ENCODE peak calls at places on chromosomes 3 and 15, in seven cellular contexts. S is Caco-2, F is right cardiac atrium, E is OCI-LY7, X is PC-3, O is SJSA1, Q is IMR-90. L is an unnamed sample. For H3K9me3, the result is how much of the 10 kb centered on the place peaks cover.

GRCh38 chr3:13507791-13508339 is 27.8 kb downstream of the HDAC11 start:
- DNase-seq in E (no peak), X (peak), Q (peak), F (peak), S (no peak), O (peak), L (peak)

GRCh38 chr3:16478516-16478915 is 35.0 kb downstream of the RFTN1 start:
- DNase-seq in S (peak), Q (peak), F (no peak), O (no peak), E (no peak), X (peak), L (no peak)

GRCh38 chr3:12501360-12502020 is 17.2 kb downstream of the TSEN2 start:
- DNase-seq in F (no peak), Q (peak), E (no peak), O (no peak), X (no peak), S (no peak), L (no peak)

GRCh38 chr15:79091204-79091867 is 756 bp upstream of the RASGRF1 start:
- DNase-seq in Q (peak), X (no peak), S (no peak), O (no peak), E (no peak), F (no peak), L (peak)

GRCh38 chr3:34132069-34132677 is 333.7 kb downstream of the PDCD6IP start:
- DNase-seq in S (no peak), O (no peak), F (peak), Q (no peak), X (no peak), E (no peak), L (no peak)

GRCh38 chr3:64299206-64299605 is 73.9 kb upstream of the PRICKLE2 start:
- DNase-seq in X (no peak), Q (peak), F (no peak), O (peak), E (no peak), S (no peak), L (no peak)

GRCh38 chr15:39939487-39940452 is 5.9 kb downstream of the EIF2AK4 start:
- DNase-seq in E (peak), F (no peak), O (no peak), X (no peak), Q (no peak), S (no peak), L (no peak)

GRCh38 chr3:177213806-177214528 is 16.7 kb upstream of the TBL1XR1 start:
- DNase-seq in X (no peak), F (no peak), S (no peak), E (no peak), O (no peak), Q (no peak), L (no peak)

GRCh38 chr15:88243895-88244787 is 12.4 kb downstream of the NTRK3 start:
- DNase-seq in O (peak), E (peak), X (peak), S (no peak), Q (peak), F (no peak), L (peak)

GRCh38 chr3:155242342-155242741 is 51.1 kb downstream of the STRIT1 start:
- DNase-seq in F (no peak), S (no peak), E (no peak), X (no peak), Q (peak), O (no peak), L (peak)

GRCh38 chr15:73573572-73573971 is 59.6 kb downstream of the NPTN start:
- DNase-seq in X (peak), Q (peak), O (no peak), E (no peak), S (no peak), F (no peak), L (no peak)

GRCh38 chr3:36258381-36258780 is 121.9 kb upstream of the STAC start:
- DNase-seq in X (no peak), Q (no peak), F (no peak), O (no peak), E (no peak), S (no peak), L (no peak)

GRCh38 chr3:15633766-15634588 is 32.4 kb downstream of the BTD start:
- DNase-seq in E (no peak), S (no peak), Q (peak), O (no peak), F (no peak), X (peak), L (peak)

GRCh38 chr3:38334656-38335055 is 11.9 kb upstream of the XYLB start:
- DNase-seq in S (no peak), X (peak), O (no peak), E (no peak), Q (peak), F (no peak), L (peak)

GRCh38 chr15:101496198-101496986 is 6.9 kb upstream of the PCSK6 start:
- DNase-seq in E (no peak), X (no peak), O (no peak), S (no peak), F (no peak), Q (no peak), L (no peak)

GRCh38 chr15:101692799-101693198 is 31.5 kb downstream of the TARS3 start:
- DNase-seq in E (no peak), O (no peak), X (no peak), Q (no peak), S (no peak), F (no peak), L (no peak)

GRCh38 chr3:143429628-143430514 is 310.3 kb downstream of the CHST2 start:
- DNase-seq in O (no peak), X (no peak), S (no peak), F (no peak), Q (peak), E (no peak), L (peak)

GRCh38 chr3:98962189-98962930 is 60.9 kb upstream of the DCBLD2 start:
- DNase-seq in F (no peak), E (no peak), S (no peak), Q (peak), X (peak), O (peak), L (peak)

GRCh38 chr3:68876112-68876713 is 56.1 kb downstream of the TAFA4 start:
- DNase-seq in O (peak), Q (peak), S (no peak), F (no peak), E (peak), X (peak), L (no peak)

GRCh38 chr15:20340931-20341661 is 200.5 kb downstream of the GOLGA6L6 start:
- DNase-seq in Q (no peak), S (peak), F (peak), E (no peak), X (peak), O (no peak), L (peak)

GRCh38 chr15:67927501-67928156 is 87.8 kb upstream of the RNU6-1 start:
- DNase-seq in S (no peak), Q (peak), E (no peak), X (peak), F (peak), O (peak), L (peak)

GRCh38 chr3:41900265-41900664 is 61.6 kb downstream of the ULK4 start:
- DNase-seq in F (no peak), X (peak), O (peak), S (no peak), E (no peak), Q (peak), L (peak)

GRCh38 chr15:74170083-74170844 is 3.2 kb upstream of the ISLR start:
- DNase-seq in S (no peak), E (no peak), Q (no peak), X (no peak), O (no peak), F (no peak), L (no peak)

GRCh38 chr3:57646723-57647122 is 46.2 kb downstream of the DENND6A start:
- DNase-seq in Q (peak), F (no peak), O (no peak), S (no peak), X (peak), E (no peak), L (peak)

GRCh38 chr3:7288133-7288532 is 427.2 kb downstream of the GRM7 start:
- DNase-seq in F (no peak), X (no peak), Q (no peak), O (no peak), S (no peak), E (no peak), L (no peak)

GRCh38 chr3:7285502-7285901 is 424.6 kb downstream of the GRM7 start:
- DNase-seq in E (no peak), O (no peak), F (no peak), Q (no peak), S (no peak), X (no peak), L (no peak)

GRCh38 chr3:7292362-7292761 is 431.4 kb downstream of the GRM7 start:
- DNase-seq in O (no peak), F (no peak), Q (no peak), E (no peak), X (no peak), S (no peak), L (no peak)

GRCh38 chr3:7290062-7290825 is 429.3 kb downstream of the GRM7 start:
- DNase-seq in O (no peak), F (no peak), Q (no peak), X (no peak), E (no peak), S (no peak), L (no peak)

DNA sequence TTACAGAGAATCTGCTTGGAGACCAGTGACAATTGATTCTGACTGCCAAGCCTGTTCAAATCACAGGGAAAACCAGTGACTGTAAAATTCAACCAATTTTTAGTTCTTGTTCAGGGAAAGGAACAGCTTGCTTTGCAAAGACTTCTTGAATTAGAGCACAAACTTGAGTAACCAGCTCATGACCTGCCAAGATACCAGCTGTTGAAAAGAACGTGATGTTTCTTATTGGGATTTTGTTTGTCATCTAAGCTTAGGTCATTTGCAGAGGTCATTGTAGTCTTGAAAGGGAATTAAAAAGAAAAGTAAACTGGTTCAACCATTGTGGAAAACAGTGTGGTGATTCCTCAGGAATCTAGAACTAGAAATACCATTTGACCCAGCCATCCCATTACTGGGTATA is 428.2 kb downstream of the GRM7 start:
- DNase-seq in X (no peak), O (no peak), S (no peak), Q (no peak), E (no peak), F (no peak), L (no peak)
- H3K9me3 ChIP-seq in X (under half), O (under half), S (under half), Q (under half), E (under half), F (under half), L (under half)

DNA sequence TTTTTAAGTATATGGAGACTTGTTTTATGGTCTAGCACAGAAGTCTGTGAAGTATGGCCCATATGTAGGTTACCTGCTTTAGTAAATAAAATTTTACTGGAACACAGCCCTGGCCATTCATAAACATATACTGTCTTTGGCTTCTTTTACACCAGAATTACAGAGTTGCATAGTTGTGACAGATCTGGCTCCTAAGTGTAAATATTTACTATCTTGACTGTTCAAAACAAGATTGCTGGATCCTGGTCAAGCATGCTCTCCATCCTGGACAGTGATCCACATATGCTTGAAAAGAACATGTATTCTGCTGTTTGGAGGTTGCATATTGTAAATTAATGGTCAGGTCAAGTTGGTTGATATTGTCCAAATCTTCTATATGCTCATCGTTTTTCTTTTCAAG is 57.9 kb downstream of the STT3B start:
- DNase-seq in O (no peak), S (no peak), Q (no peak), E (no peak), F (no peak), X (no peak), L (no peak)
- H3K9me3 ChIP-seq in O (under half), S (under half), Q (under half), E (under half), F (under half), X (under half), L (under half)

GRCh38 chr3:4722103-4722502 is 229.0 kb downstream of the ITPR1 start:
- DNase-seq in O (peak), F (peak), E (no peak), S (no peak), X (peak), Q (peak), L (peak)
- H3K9me3 ChIP-seq in O (under half), F (under half), E (under half), S (under half), X (under half), Q (under half), L (under half)

DNA sequence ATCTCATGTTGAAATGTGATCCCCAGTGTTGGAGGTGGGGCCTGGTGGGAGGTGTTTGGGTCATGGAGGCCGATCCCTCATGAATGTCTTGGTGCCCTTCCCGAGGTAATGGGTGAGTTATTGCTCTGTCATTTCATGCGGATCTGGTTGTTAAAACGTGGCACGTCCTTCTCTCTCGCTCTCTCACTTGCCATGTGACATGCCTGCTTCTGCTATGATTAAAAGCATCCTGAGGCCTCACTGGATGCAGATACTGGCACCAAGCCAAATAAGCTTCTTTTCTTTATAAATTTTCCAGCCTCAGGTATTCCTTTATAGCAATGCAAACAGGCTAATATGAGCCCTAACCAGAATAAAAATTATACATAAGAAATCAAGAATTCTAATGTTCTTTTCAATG is 31.7 kb upstream of the HACD2 start:
- DNase-seq in X (no peak), S (no peak), O (no peak), F (no peak), Q (no peak), E (no peak), L (no peak)
- H3K9me3 ChIP-seq in X (under half), S (under half), O (under half), F (under half), Q (under half), E (under half), L (under half)

L was measured in MG63.